ENCODE peak calls at places on chromosomes 2 and 18, in eight cellular contexts. One of them, this sample, is unnamed.

GRCh38 chr2:195575879-195576391 is 81.1 kb upstream of the SLC39A10 start:
- DNase-seq in ureter: no peak
- DNase-seq in EH: peak; percentile 92
- DNase-seq in adipocyte: peak; percentile 94
- DNase-seq in hypothalamus: no peak
- DNase-seq in T follicular helper cell: no peak
- DNase-seq in pons: peak; percentile 61
- DNase-seq in occipital lobe: no peak
- DNase-seq in this sample: no peak

GRCh38 chr2:165277295-165277694 is 38.1 kb downstream of the SCN2A start:
- DNase-seq in adipocyte: peak; percentile 27
- DNase-seq in occipital lobe: no peak
- DNase-seq in ureter: no peak
- DNase-seq in pons: no peak
- DNase-seq in hypothalamus: no peak
- DNase-seq in EH: peak; percentile 44
- DNase-seq in T follicular helper cell: no peak
- DNase-seq in this sample: no peak

GRCh38 chr18:65035701-65036100 is 715.1 kb upstream of the CDH7 start:
- DNase-seq in hypothalamus: no peak
- DNase-seq in adipocyte: no peak
- DNase-seq in occipital lobe: no peak
- DNase-seq in ureter: no peak
- DNase-seq in T follicular helper cell: no peak
- DNase-seq in pons: no peak
- DNase-seq in EH: no peak
- DNase-seq in this sample: no peak

GRCh38 chr2:232643813-232644347 is 10.5 kb downstream of the EFHD1 start:
- DNase-seq in adipocyte: no peak
- DNase-seq in ureter: no peak
- DNase-seq in T follicular helper cell: no peak
- DNase-seq in pons: no peak
- DNase-seq in occipital lobe: no peak
- DNase-seq in hypothalamus: no peak
- DNase-seq in EH: no peak
- DNase-seq in this sample: no peak

GRCh38 chr2:188291142-188291616 is 495 bp upstream of the GULP1 start:
- DNase-seq in occipital lobe: no peak
- DNase-seq in hypothalamus: no peak
- DNase-seq in pons: no peak
- DNase-seq in EH: peak; percentile 39
- DNase-seq in adipocyte: peak; percentile 63
- DNase-seq in ureter: no peak
- DNase-seq in T follicular helper cell: no peak
- DNase-seq in this sample: no peak

GRCh38 chr2:85438291-85439110 is 20.0 kb downstream of the SH2D6 start:
- DNase-seq in T follicular helper cell: no peak
- DNase-seq in occipital lobe: no peak
- DNase-seq in adipocyte: no peak
- DNase-seq in hypothalamus: peak; percentile 46
- DNase-seq in ureter: no peak
- DNase-seq in pons: peak; percentile 51
- DNase-seq in EH: no peak
- DNase-seq in this sample: no peak

GRCh38 chr18:45627204-45627526 is 11.9 kb downstream of the SLC14A2 start:
- DNase-seq in adipocyte: no peak
- DNase-seq in ureter: no peak
- DNase-seq in EH: no peak
- DNase-seq in hypothalamus: no peak
- DNase-seq in occipital lobe: no peak
- DNase-seq in pons: no peak
- DNase-seq in T follicular helper cell: no peak
- DNase-seq in this sample: no peak

GRCh38 chr2:169743549-169743948 is 9.9 kb downstream of the KLHL23 start:
- DNase-seq in occipital lobe: no peak
- DNase-seq in ureter: no peak
- DNase-seq in pons: peak; percentile 35
- DNase-seq in adipocyte: no peak
- DNase-seq in T follicular helper cell: no peak
- DNase-seq in EH: no peak
- DNase-seq in hypothalamus: peak; percentile 32
- DNase-seq in this sample: no peak

GRCh38 chr2:108778857-108779256 is 7.7 kb upstream of the CCDC138 start:
- DNase-seq in EH: no peak
- DNase-seq in ureter: no peak
- DNase-seq in adipocyte: no peak
- DNase-seq in T follicular helper cell: no peak
- DNase-seq in occipital lobe: no peak
- DNase-seq in hypothalamus: no peak
- DNase-seq in pons: no peak
- DNase-seq in this sample: no peak

GRCh38 chr2:196660264-196660663 is 20.7 kb downstream of the CCDC150 start:
- DNase-seq in adipocyte: peak; percentile 31
- DNase-seq in pons: no peak
- DNase-seq in occipital lobe: no peak
- DNase-seq in EH: peak; percentile 90
- DNase-seq in hypothalamus: no peak
- DNase-seq in ureter: no peak
- DNase-seq in T follicular helper cell: no peak
- DNase-seq in this sample: no peak